ENCODE peak calls at places on chromosomes 1 and 21, in four cellular contexts. L is K562, R is IMR-90, M is GM12878. T is an unnamed sample. For H3K4me1, the result is how much of the 10 kb centered on the place peaks cover.

GRCh38 chr1:212518188-212518951 is 85.7 kb downstream of the NENF start:
- DNase-seq in L (no peak), M (no peak), R (peak), T (no peak)

GRCh38 chr1:27137022-27137542 is 17.8 kb downstream of the SLC9A1 start:
- DNase-seq in M (no peak), R (no peak), L (peak), T (no peak)

GRCh38 chr1:183087001-183087400 is 63.8 kb downstream of the LAMC1 start:
- DNase-seq in L (no peak), M (no peak), R (no peak), T (no peak)

GRCh38 chr1:104648269-104648691 is 898.6 kb downstream of the AMY1C start:
- DNase-seq in M (no peak), R (no peak), L (peak), T (no peak)

GRCh38 chr1:51537568-51537967 is 18.5 kb upstream of the EPS15 start:
- DNase-seq in R (no peak), M (no peak), L (no peak), T (no peak)

GRCh38 chr1:9298282-9298681 is 5.6 kb downstream of the SPSB1 start:
- DNase-seq in R (no peak), L (no peak), M (no peak), T (no peak)

GRCh38 chr1:58815069-58815679 is 31.3 kb upstream of the JUN start:
- DNase-seq in R (peak), L (peak), M (peak), T (peak)

GRCh38 chr1:223197923-223198627 is 55.0 kb upstream of the TLR5 start:
- DNase-seq in M (no peak), L (no peak), R (no peak), T (no peak)

GRCh38 chr21:38037416-38037815 is 121.2 kb upstream of the KCNJ6 start:
- DNase-seq in R (no peak), L (no peak), M (no peak), T (peak)

GRCh38 chr1:2165636-2166035 is 28.9 kb downstream of the FAAP20 start:
- DNase-seq in R (no peak), M (no peak), L (no peak), T (no peak)

GRCh38 chr1:50901872-50902271 is 58.2 kb downstream of the FAF1 start:
- DNase-seq in R (no peak), L (no peak), M (no peak), T (no peak)

GRCh38 chr1:1470626-1471388 is 758 bp upstream of the ATAD3B start:
- DNase-seq in M (no peak), R (no peak), L (peak), T (no peak)

GRCh38 chr1:25875154-25875855 is at the start of gene PAQR7:
- DNase-seq in M (no peak), R (peak), L (peak), T (peak)

GRCh38 chr1:78005347-78005722 is 596 bp downstream of the DNAJB4 start:
- DNase-seq in M (no peak), L (peak), R (no peak), T (no peak)

GRCh38 chr1:86965012-86965826 is 50.8 kb downstream of the HS2ST1 start:
- DNase-seq in L (peak), M (no peak), R (peak), T (peak)

GRCh38 chr1:24856787-24857527 is 73.1 kb downstream of the RUNX3 start:
- DNase-seq in M (no peak), L (no peak), R (no peak), T (no peak)

GRCh38 chr21:15211491-15212133 is 146.8 kb upstream of the NRIP1 start:
- DNase-seq in L (no peak), R (no peak), M (no peak), T (no peak)

GRCh38 chr1:221101792-221102191 is 222.5 kb downstream of the HLX start:
- DNase-seq in M (no peak), L (no peak), R (peak), T (no peak)

GRCh38 chr1:17010601-17011438 is 908 bp downstream of the ATP13A2 start:
- DNase-seq in M (no peak), L (peak), R (peak), T (peak)

GRCh38 chr1:90114521-90115141 is 119.7 kb downstream of the ZNF326 start:
- DNase-seq in L (peak), M (peak), R (peak), T (peak)

GRCh38 chr1:107430540-107431228 is 289.8 kb downstream of the NTNG1 start:
- DNase-seq in L (peak), R (peak), M (peak), T (peak)

GRCh38 chr1:171576144-171576543 is 45.9 kb upstream of the MYOCOS start:
- DNase-seq in L (no peak), R (no peak), M (no peak), T (no peak)

GRCh38 chr1:76827066-76827465 is 40.2 kb upstream of the ST6GALNAC5 start:
- DNase-seq in L (no peak), R (no peak), M (no peak), T (no peak)

GRCh38 chr21:41511858-41512257 is 3.9 kb upstream of the TMPRSS2 start:
- DNase-seq in M (no peak), L (no peak), R (no peak), T (no peak)

GRCh38 chr1:236543065-236543669 is 19.4 kb downstream of the LGALS8 start:
- DNase-seq in L (peak), R (no peak), M (no peak), T (no peak)
- TF ChIP-seq FOS in L (no peak), R (no peak), M (no peak), T (no peak)

DNA sequence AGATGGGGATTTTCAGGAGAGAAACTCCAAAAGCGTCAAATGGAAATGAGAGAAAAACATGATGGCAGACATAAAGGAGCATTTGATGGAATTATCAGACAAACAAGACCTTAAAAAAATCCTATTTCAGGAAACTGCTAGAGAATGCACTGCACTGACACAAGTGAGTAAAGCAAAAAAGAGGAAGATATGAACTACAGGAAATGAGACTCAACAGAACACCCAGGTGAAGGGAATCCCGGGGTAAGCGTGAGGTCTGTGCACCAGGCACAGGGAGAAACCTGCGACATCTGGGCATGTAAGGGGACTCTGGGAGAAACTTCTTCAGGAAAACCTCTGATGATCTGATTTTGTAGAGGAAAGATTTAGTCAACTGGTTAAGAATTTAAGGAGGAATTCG is 2.8 kb downstream of the TARBP1 start:
- DNase-seq in L (no peak), R (no peak), M (no peak), T (no peak)
- H3K4me1 ChIP-seq in L (under half), R (under half), M (under half), T (under half)

GRCh38 chr21:34088752-34089151 is 15.4 kb downstream of the MRPS6 start:
- DNase-seq in L (no peak), R (no peak), M (no peak), T (no peak)
- TF ChIP-seq FOS in L (no peak), R (no peak), M (no peak), T (no peak)

DNA sequence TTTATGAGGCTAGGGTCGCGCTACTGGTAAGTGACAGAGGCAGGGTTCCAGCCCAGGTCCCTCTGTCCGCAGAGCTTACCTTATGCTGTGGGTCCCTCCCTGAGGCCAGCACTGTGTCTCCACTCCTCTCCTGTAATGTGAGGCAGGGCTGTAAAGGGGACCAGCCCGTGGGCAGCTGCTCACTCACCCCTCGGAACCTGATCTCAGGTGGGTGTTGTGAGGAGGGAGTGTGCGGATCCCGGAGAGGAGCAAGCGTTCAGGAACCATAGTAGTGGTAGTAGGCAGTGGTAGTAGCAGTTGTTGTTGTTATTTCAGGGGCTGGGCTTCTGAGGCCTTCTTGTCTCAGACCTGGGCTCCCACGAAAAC is 1.7 kb downstream of the ZC3H12A start:
- DNase-seq in M (no peak), R (no peak), L (no peak), T (no peak)
- H3K4me1 ChIP-seq in M (under half), R (half or more), L (half or more), T (half or more)